ENCODE peak calls at places on chromosomes 5 and 9, in seven cellular contexts. F, I, R, M, O, V and J are unnamed samples.

GRCh38 chr9:7144265-7145046 is 386.7 kb downstream of the KDM4C start:
- DNase-seq in I (no peak), M (no peak), R (no peak), V (no peak), O (no peak), F (no peak), J (no peak)

GRCh38 chr9:16364347-16364746 is 506.1 kb downstream of the BNC2 start:
- DNase-seq in R (peak), O (no peak), F (no peak), M (peak), I (no peak), V (no peak), J (no peak)

GRCh38 chr9:86072393-86073016 is 26.9 kb downstream of the GOLM1 start:
- DNase-seq in F (no peak), R (no peak), V (no peak), O (no peak), M (no peak), I (peak), J (no peak)

GRCh38 chr5:102617857-102618187 is 119.0 kb upstream of the SLCO6A1 start:
- DNase-seq in F (no peak), O (no peak), R (no peak), V (no peak), M (no peak), I (no peak), J (no peak)

GRCh38 chr9:101561740-101562139 is 28.1 kb downstream of the RNF20 start:
- DNase-seq in V (no peak), I (no peak), O (no peak), R (no peak), F (no peak), M (no peak), J (peak)

GRCh38 chr9:708182-708555 is 133.3 kb upstream of the DMRT1 start:
- DNase-seq in R (peak), O (no peak), F (no peak), M (no peak), V (no peak), I (no peak), J (no peak)

GRCh38 chr9:134689320-134690181 is 47.9 kb downstream of the COL5A1 start:
- DNase-seq in M (peak), F (peak), O (no peak), I (peak), R (peak), V (peak), J (no peak)

GRCh38 chr9:122228191-122228905 is 409 bp downstream of the LHX6 start:
- DNase-seq in R (no peak), M (peak), I (no peak), F (no peak), O (no peak), V (no peak), J (no peak)

GRCh38 chr5:55771175-55771655 is 33.4 kb downstream of the DDX4 start:
- DNase-seq in M (no peak), I (peak), R (no peak), O (no peak), F (no peak), V (no peak), J (no peak)

GRCh38 chr5:10649518-10650410 is 85.9 kb downstream of the ANKRD33B start:
- DNase-seq in I (no peak), F (peak), V (peak), O (no peak), R (peak), M (no peak), J (no peak)

GRCh38 chr9:129319076-129319937 is 141.2 kb upstream of the IER5L start:
- DNase-seq in I (no peak), M (peak), V (peak), O (no peak), F (no peak), R (no peak), J (no peak)
- H3K4me3 ChIP-seq in I (no peak), M (no peak), V (no peak), O (no peak), F (no peak), R (no peak), J (no peak)

GRCh38 chr5:115068239-115069086 is 101.2 kb downstream of the TRIM36 start:
- DNase-seq in V (no peak), O (no peak), R (no peak), I (peak), F (peak), M (no peak), J (no peak)
- H3K4me3 ChIP-seq in V (no peak), O (peak), R (no peak), I (no peak), F (no peak), M (peak), J (no peak)

GRCh38 chr5:175347931-175348330 is 96.1 kb downstream of the DRD1 start:
- DNase-seq in O (no peak), I (no peak), R (no peak), M (no peak), F (no peak), V (no peak), J (no peak)

GRCh38 chr5:175347027-175347426 is 97.0 kb downstream of the DRD1 start:
- DNase-seq in M (no peak), V (no peak), R (no peak), O (no peak), I (peak), F (no peak), J (no peak)

GRCh38 chr5:175340180-175340579 is 103.8 kb downstream of the DRD1 start:
- DNase-seq in R (no peak), O (no peak), I (no peak), F (no peak), M (no peak), V (no peak), J (no peak)

GRCh38 chr5:175344331-175345200 is 99.4 kb downstream of the DRD1 start:
- DNase-seq in O (no peak), M (no peak), R (no peak), F (peak), V (no peak), I (no peak), J (no peak)

GRCh38 chr5:175343292-175343691 is 100.7 kb downstream of the DRD1 start:
- DNase-seq in I (no peak), O (no peak), V (no peak), F (no peak), M (no peak), R (no peak), J (no peak)
- H3K4me3 ChIP-seq in I (no peak), O (no peak), V (no peak), F (no peak), M (no peak), R (no peak), J (no peak)

GRCh38 chr5:90555666-90556065 is 2.9 kb upstream of the ADGRV1 start:
- DNase-seq in M (no peak), R (no peak), I (no peak), V (no peak), F (no peak), O (no peak), J (no peak)

GRCh38 chr5:90557871-90558270 is 726 bp upstream of the ADGRV1 start:
- DNase-seq in V (no peak), I (no peak), R (no peak), M (no peak), O (no peak), F (no peak), J (no peak)

GRCh38 chr5:90558344-90559192 is at the start of gene ADGRV1:
- DNase-seq in I (peak), F (peak), M (peak), V (peak), R (peak), O (no peak), J (no peak)

GRCh38 chr5:90554358-90555006 is 4.1 kb upstream of the ADGRV1 start:
- DNase-seq in V (no peak), I (no peak), R (no peak), O (no peak), F (no peak), M (no peak), J (no peak)

GRCh38 chr5:90557391-90557790 is 1.2 kb upstream of the ADGRV1 start:
- DNase-seq in R (no peak), M (no peak), O (no peak), I (no peak), F (no peak), V (no peak), J (no peak)
- H3K4me3 ChIP-seq in R (no peak), M (peak), O (no peak), I (no peak), F (no peak), V (no peak), J (no peak)

GRCh38 chr9:126862461-126862830 is 2.0 kb downstream of the ZBTB34 start:
- DNase-seq in F (no peak), I (no peak), R (peak), M (no peak), V (no peak), O (no peak), J (no peak)
- H3K4me3 ChIP-seq in F (peak), I (peak), R (no peak), M (peak), V (peak), O (no peak), J (no peak)

GRCh38 chr5:168292783-168293696 is 1.6 kb downstream of the WWC1 start:
- DNase-seq in F (no peak), O (no peak), M (no peak), V (no peak), R (no peak), I (no peak), J (no peak)
- H3K4me3 ChIP-seq in F (no peak), O (no peak), M (peak), V (peak), R (peak), I (no peak), J (no peak)

GRCh38 chr9:133478851-133479711 is at the start of gene SLC2A6:
- DNase-seq in M (peak), O (peak), R (peak), V (peak), I (peak), F (peak), J (peak)
- H3K4me3 ChIP-seq in M (peak), O (peak), R (no peak), V (peak), I (peak), F (peak), J (peak)